ENCODE peak calls at places on chromosomes 6 and 20, in four cellular contexts. B is IMR-90, P is fibroblast of lung, T is NCI-H774. O is an unnamed sample.

GRCh38 chr6:158991017-158991723 is 8.8 kb downstream of the RSPH3 start:
- DNase-seq in B (no peak), P (no peak), T (no peak), O (no peak)

GRCh38 chr6:24659547-24659946 is 7.2 kb downstream of the TDP2 start:
- DNase-seq in B (peak), P (peak), T (no peak), O (no peak)

GRCh38 chr6:44668391-44668930 is 281.0 kb downstream of the CDC5L start:
- DNase-seq in B (no peak), P (no peak), T (no peak), O (no peak)

GRCh38 chr6:44062771-44063560 is 64.3 kb downstream of the MRPL14 start:
- DNase-seq in B (no peak), P (no peak), T (no peak), O (no peak)

GRCh38 chr6:162485464-162485863 is 242.1 kb downstream of the PRKN start:
- DNase-seq in B (no peak), P (no peak), T (no peak), O (no peak)

GRCh38 chr6:96657344-96657743 is 94.4 kb downstream of the FHL5 start:
- DNase-seq in B (no peak), P (no peak), T (no peak), O (no peak)

GRCh38 chr6:145863988-145864616 is 49.5 kb upstream of the FBXO30 start:
- DNase-seq in B (no peak), P (no peak), T (no peak), O (no peak)

GRCh38 chr20:46576774-46577395 is 26.4 kb upstream of the OCSTAMP start:
- DNase-seq in B (no peak), P (no peak), T (no peak), O (no peak)

GRCh38 chr20:59792300-59792699 is 141.1 kb downstream of the SYCP2 start:
- DNase-seq in B (no peak), P (no peak), T (no peak), O (no peak)

GRCh38 chr6:100427452-100427851 is 37.3 kb downstream of the SIM1 start:
- DNase-seq in B (no peak), P (no peak), T (no peak), O (no peak)

GRCh38 chr6:83758533-83758932 is 49.6 kb upstream of the SNAP91 start:
- DNase-seq in B (no peak), P (no peak), T (no peak), O (no peak)

GRCh38 chr20:58719971-58720371 is 27.4 kb downstream of the NPEPL1 start:
- DNase-seq in B (no peak), P (no peak), T (no peak), O (no peak)

GRCh38 chr6:104955491-104955890 is 1.4 kb upstream of the LIN28B start:
- DNase-seq in B (no peak), P (no peak), T (no peak), O (no peak)

GRCh38 chr6:37819802-37820712 is 530 bp downstream of the ZFAND3 start:
- DNase-seq in B (peak), P (peak), T (no peak), O (no peak)

GRCh38 chr20:12902992-12903391 is 105.8 kb upstream of the SPTLC3 start:
- DNase-seq in B (no peak), P (no peak), T (no peak), O (no peak)

GRCh38 chr20:57627972-57628650 is 7.9 kb upstream of the ZBP1 start:
- DNase-seq in B (peak), P (peak), T (no peak), O (no peak)

GRCh38 chr6:1445650-1446645 is 56.6 kb downstream of the FOXF2 start:
- DNase-seq in B (no peak), P (no peak), T (no peak), O (no peak)

GRCh38 chr6:41371461-41371991 is 36.1 kb downstream of the NCR2 start:
- DNase-seq in B (peak), P (peak), T (no peak), O (no peak)

GRCh38 chr6:104402572-104402971 is 457.1 kb downstream of the HACE1 start:
- DNase-seq in B (no peak), P (no peak), T (no peak), O (no peak)

GRCh38 chr6:150445486-150445885 is 76.7 kb downstream of the IYD start:
- DNase-seq in B (no peak), P (no peak), T (no peak), O (no peak)

O was measured in NCI-H2081 treated with DMSO at 0.1 percent for 48 hours.